ENCODE peak calls at places on chromosomes 12 and 14, in four cellular contexts. A is Panc1, M is HepG2, X is K562. C is an unnamed sample.

GRCh38 chr14:26526132-26526531 is 71.7 kb downstream of the NOVA1 start:
- DNase-seq in X (no peak), A (no peak), M (no peak), C (no peak)

GRCh38 chr12:29574500-29574899 is 77.0 kb upstream of the OVCH1 start:
- DNase-seq in X (no peak), M (no peak), A (no peak), C (no peak)

GRCh38 chr12:546265-546919 is 86.7 kb downstream of the B4GALNT3 start:
- DNase-seq in A (no peak), X (no peak), M (no peak), C (no peak)

GRCh38 chr14:35121026-35121886 is 534 bp downstream of the PPP2R3C start:
- DNase-seq in M (no peak), X (no peak), A (no peak), C (no peak)

GRCh38 chr12:12660201-12660600 is 35.8 kb downstream of the GPR19 start:
- DNase-seq in M (no peak), A (no peak), X (no peak), C (no peak)

GRCh38 chr12:29726741-29727348 is 56.9 kb downstream of the TMTC1 start:
- DNase-seq in X (no peak), M (no peak), A (no peak), C (no peak)

GRCh38 chr12:42706331-42706730 is 116.8 kb upstream of the PRICKLE1 start:
- DNase-seq in M (no peak), X (no peak), A (no peak), C (no peak)

GRCh38 chr14:73462078-73462715 is 3.9 kb upstream of the NUMB start:
- DNase-seq in X (peak; percentile 45), M (peak; percentile 97), A (no peak), C (no peak)

GRCh38 chr12:86729798-86730197 is 473.6 kb upstream of the MGAT4C start:
- DNase-seq in X (no peak), M (no peak), A (no peak), C (no peak)

GRCh38 chr12:53995311-53996187 is 4.4 kb upstream of the HOXC9 start:
- DNase-seq in A (no peak), X (peak; percentile 80), M (no peak), C (no peak)

GRCh38 chr14:76931629-76932402 is 96.7 kb downstream of the IRF2BPL start:
- DNase-seq in A (no peak), M (no peak), X (no peak), C (no peak)

GRCh38 chr12:11059784-11060183 is 2.3 kb downstream of the TAS2R46 start:
- DNase-seq in A (no peak), X (no peak), M (no peak), C (no peak)

GRCh38 chr14:52926994-52927393 is 23.9 kb downstream of the FERMT2 start:
- DNase-seq in A (no peak), X (no peak), M (peak; percentile 45), C (no peak)

GRCh38 chr14:74867673-74868072 is 8.3 kb downstream of the PROX2 start:
- DNase-seq in M (no peak), X (no peak), A (no peak), C (no peak)

GRCh38 chr14:70642313-70643235 is 858 bp downstream of the TTC9 start:
- DNase-seq in A (no peak), X (no peak), M (no peak), C (no peak)

GRCh38 chr12:32611986-32612385 is 67.1 kb upstream of the DNM1L start:
- DNase-seq in X (no peak), A (no peak), M (no peak), C (no peak)

GRCh38 chr14:105312973-105313372 is 1.6 kb upstream of the PACS2 start:
- DNase-seq in M (no peak), A (no peak), X (no peak), C (no peak)

GRCh38 chr12:42589465-42590323 is at the start of gene PRICKLE1:
- DNase-seq in M (no peak), X (peak; percentile 79), A (no peak), C (no peak)

GRCh38 chr12:27635349-27635972 is 60.8 kb upstream of the REP15 start:
- DNase-seq in X (no peak), M (peak; percentile 44), A (no peak), C (peak; percentile 44)

GRCh38 chr12:57342207-57342691 is 88.6 kb downstream of the R3HDM2 start:
- DNase-seq in A (no peak), X (no peak), M (no peak), C (no peak)
- TF ChIP-seq TCF7L2 in A (no peak), X (no peak), M (no peak), C (no peak)

GRCh38 chr14:77989441-77989891 is 180.7 kb upstream of the NRXN3 start:
- DNase-seq in A (no peak), X (no peak), M (no peak), C (no peak)
- TF ChIP-seq TCF7L2 in A (no peak), X (no peak), M (no peak), C (no peak)

GRCh38 chr14:69491226-69491625 is 6.7 kb downstream of the PLEKHD1 start:
- DNase-seq in X (no peak), M (no peak), A (no peak), C (no peak)

GRCh38 chr14:69487771-69488170 is 3.2 kb downstream of the PLEKHD1 start:
- DNase-seq in M (no peak), X (no peak), A (no peak), C (no peak)

GRCh38 chr14:69489495-69489894 is 5.0 kb downstream of the PLEKHD1 start:
- DNase-seq in A (no peak), M (no peak), X (no peak), C (no peak)

GRCh38 chr14:69493038-69493437 is 8.5 kb downstream of the PLEKHD1 start:
- DNase-seq in X (no peak), A (no peak), M (no peak), C (no peak)

DNA sequence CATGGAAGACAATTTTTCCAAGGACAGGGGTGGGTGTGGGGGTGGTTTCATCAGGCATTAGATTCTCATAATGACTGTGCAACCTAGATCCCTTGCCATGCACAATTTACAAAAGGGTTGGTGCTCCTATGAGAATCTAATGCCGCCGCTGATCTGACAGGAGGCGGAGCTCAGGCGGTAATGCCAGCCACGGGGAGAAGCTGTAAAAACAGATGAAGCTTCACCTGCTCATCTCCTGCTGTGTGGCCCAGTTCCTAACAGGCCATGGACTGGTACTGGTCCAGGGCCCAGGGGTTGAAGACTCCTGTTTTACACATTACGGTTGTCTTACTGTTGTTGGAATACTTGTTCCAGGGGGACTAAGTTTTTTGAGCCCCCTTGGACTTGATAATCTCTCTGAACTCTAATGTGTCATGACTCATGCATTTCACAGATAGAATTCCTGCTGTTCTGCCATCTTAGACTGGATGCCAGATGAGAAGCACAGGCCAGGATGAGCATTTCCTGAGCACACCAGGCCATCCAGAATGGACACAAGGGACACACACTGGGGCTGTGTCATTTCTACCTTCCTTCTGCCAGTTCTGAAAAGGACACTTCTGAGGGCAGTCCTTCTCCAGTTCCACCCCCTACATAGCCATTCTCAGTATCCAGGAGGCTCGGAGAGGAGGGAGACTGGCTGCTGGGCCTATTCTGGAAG is 5.8 kb downstream of the PLEKHD1 start:
- DNase-seq in X (no peak), M (no peak), A (no peak), C (no peak)
- TF ChIP-seq TCF7L2 in X (no peak), M (no peak), A (no peak), C (no peak)

GRCh38 chr14:24238527-24239037 is 3.8 kb downstream of the TINF2 start:
- DNase-seq in X (no peak), A (no peak), M (no peak), C (no peak)

GRCh38 chr14:24241829-24242443 is 487 bp downstream of the TINF2 start:
- DNase-seq in A (peak; percentile 72), M (peak; percentile 97), X (peak; percentile 92), C (peak; percentile 86)

GRCh38 chr14:24238123-24238522 is 4.3 kb downstream of the TINF2 start:
- DNase-seq in A (no peak), M (no peak), X (no peak), C (no peak)

GRCh38 chr14:24237463-24237955 is 4.8 kb downstream of the GMPR2 start:
- DNase-seq in X (no peak), A (no peak), M (no peak), C (no peak)

DNA sequence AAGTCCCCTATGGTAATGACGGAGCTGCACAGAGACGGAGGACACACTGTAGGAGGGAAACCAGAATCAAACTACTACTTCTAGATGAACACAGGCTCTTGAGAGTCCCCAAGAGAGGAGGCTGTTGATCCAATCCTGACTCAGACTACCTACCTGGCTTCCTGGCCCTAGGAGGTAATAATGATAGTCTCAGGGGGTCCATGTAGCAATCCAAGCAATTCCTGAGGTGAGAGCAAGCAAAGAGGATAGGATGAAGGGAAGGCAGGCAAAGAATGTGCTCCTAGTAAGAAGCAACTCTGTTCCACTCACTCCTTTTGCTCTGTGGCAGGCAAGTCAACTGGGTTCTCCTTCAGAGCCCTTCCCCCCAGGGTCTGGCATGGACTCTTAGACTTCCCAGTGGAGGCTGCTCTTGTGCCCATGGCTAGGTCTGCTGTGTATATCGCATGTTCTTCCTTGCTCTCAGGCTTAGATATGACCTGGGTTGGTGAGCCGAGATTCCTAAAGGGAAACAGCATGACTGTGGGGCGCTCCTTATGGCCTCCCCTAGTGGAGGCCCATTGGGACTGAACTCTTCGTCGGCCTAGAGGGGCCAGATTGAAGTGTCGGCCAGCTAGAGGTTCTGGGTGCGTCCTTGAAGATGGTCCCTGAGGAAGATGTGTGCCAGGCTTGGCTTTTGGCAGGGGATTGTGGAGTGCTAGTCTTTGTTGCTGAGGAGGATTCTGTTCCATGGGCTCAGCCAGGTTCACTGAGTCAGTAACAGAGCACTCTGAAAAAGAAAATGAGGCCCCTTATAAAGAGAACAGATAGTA is 2.1 kb downstream of the TINF2 start:
- DNase-seq in X (no peak), A (no peak), M (no peak), C (no peak)
- TF ChIP-seq TCF7L2 in X (no peak), A (no peak), M (no peak), C (no peak)

GRCh38 chr14:57831981-57832380 is 33.9 kb downstream of the SLC35F4 start:
- DNase-seq in M (no peak), A (no peak), X (no peak), C (no peak)
- TF ChIP-seq TCF7L2 in M (no peak), A (no peak), X (no peak), C (no peak)

DNA sequence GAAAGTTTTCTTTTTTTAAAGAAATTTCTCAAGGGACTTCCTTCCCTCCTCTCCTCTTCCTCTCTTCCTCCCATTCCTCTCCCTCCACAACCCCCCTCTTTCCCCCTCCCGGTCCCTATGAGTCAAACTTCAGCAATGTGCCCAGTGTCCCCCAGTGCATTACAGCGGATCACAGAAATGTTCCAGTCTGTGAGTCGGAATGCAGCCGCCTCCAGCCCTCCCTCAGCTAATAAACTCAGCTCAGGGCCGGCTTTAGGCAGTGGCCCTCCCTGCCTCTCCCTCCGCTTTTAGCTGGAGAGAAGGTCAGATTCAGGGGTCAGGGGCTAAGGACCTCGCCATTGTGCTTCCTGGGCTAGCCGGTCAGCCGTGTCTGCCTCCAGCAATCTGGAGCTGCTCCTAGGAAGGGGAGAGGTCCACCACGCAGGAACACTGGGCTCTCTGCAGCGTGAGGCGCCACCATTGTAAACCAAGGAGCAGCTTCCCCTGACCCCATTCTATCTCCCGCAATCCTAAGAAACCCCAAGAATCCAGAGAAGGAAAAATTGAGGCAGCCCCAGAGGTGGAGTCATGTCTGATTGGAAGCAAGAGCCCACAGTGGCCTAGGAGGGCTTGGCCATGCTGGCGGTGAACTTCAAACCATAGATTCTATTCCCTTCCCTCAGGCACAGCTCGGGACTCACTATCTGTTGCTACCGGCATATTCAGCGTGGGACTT is 1.1 kb upstream of the HDAC7 start:
- DNase-seq in A (no peak), X (no peak), M (peak; percentile 88), C (peak; percentile 62)
- TF ChIP-seq TCF7L2 in A (peak; percentile 46), X (no peak), M (no peak), C (peak; percentile 37)

C was measured in HCT116.